ENCODE peak calls at places on chromosomes 12 and 14, in four cellular contexts. V, B, C and X are unnamed samples. For H3K9me2, the result is how much of the 10 kb centered on the place peaks cover.

GRCh38 chr12:64968989-64969819 is 144.8 kb downstream of the TBC1D30 start:
- DNase-seq in B (peak), C (peak), V (peak), X (peak)

GRCh38 chr12:47881041-47881440 is 23.8 kb downstream of the VDR start:
- DNase-seq in V (no peak), C (no peak), B (no peak), X (no peak)

GRCh38 chr12:100265732-100266131 is 1.1 kb downstream of the DEPDC4 start:
- DNase-seq in V (no peak), C (no peak), B (no peak), X (no peak)

GRCh38 chr14:37114039-37114438 is 58.4 kb downstream of the SLC25A21 start:
- DNase-seq in C (peak), V (no peak), B (no peak), X (peak)

GRCh38 chr14:86091811-86092210 is 561.9 kb downstream of the FLRT2 start:
- DNase-seq in B (no peak), V (peak), C (no peak), X (peak)

GRCh38 chr14:96224480-96225096 is 19.9 kb downstream of the BDKRB2 start:
- DNase-seq in C (no peak), V (no peak), B (no peak), X (no peak)

GRCh38 chr12:88932457-88932856 is 352.2 kb upstream of the KITLG start:
- DNase-seq in C (no peak), B (no peak), V (no peak), X (no peak)

GRCh38 chr12:67811437-67812361 is 163.2 kb downstream of the DYRK2 start:
- DNase-seq in C (peak), V (no peak), B (no peak), X (peak)

GRCh38 chr12:906077-906585 is 43.4 kb downstream of the RAD52 start:
- DNase-seq in C (no peak), B (no peak), V (no peak), X (no peak)

GRCh38 chr12:45674583-45674982 is 54.9 kb upstream of the ARID2 start:
- DNase-seq in C (peak), V (no peak), B (no peak), X (peak)

GRCh38 chr12:111775205-111776193 is 8.8 kb downstream of the ALDH2 start:
- DNase-seq in V (no peak), C (no peak), B (no peak), X (peak)

GRCh38 chr12:100473716-100474150 is at the start of gene NR1H4:
- DNase-seq in V (no peak), B (no peak), C (peak), X (no peak)

GRCh38 chr12:112122823-112123690 is 2.3 kb upstream of the TRAFD1 start:
- DNase-seq in B (no peak), V (no peak), C (peak), X (no peak)

GRCh38 chr14:51884086-51884927 is 23.9 kb downstream of the GNG2 start:
- DNase-seq in C (no peak), V (no peak), B (no peak), X (no peak)

GRCh38 chr12:127943481-127944210 is 323.3 kb upstream of the TMEM132C start:
- DNase-seq in V (no peak), C (no peak), B (no peak), X (peak)

GRCh38 chr14:19911114-19911513 is 9.3 kb upstream of the OR4K5 start:
- DNase-seq in V (no peak), B (no peak), C (no peak), X (no peak)

GRCh38 chr14:91173221-91173670 is 59.4 kb downstream of the DGLUCY start:
- DNase-seq in B (peak), V (peak), C (peak), X (peak)

GRCh38 chr12:112664569-112664968 is 127.0 kb upstream of the RPH3A start:
- DNase-seq in B (no peak), C (peak), V (peak), X (peak)

GRCh38 chr12:12719496-12719895 is 2.3 kb downstream of the CDKN1B start:
- DNase-seq in V (no peak), C (peak), B (no peak), X (peak)

GRCh38 chr14:34536951-34537676 is 2.4 kb downstream of the EAPP start:
- DNase-seq in V (no peak), B (no peak), C (peak), X (no peak)

GRCh38 chr12:131209082-131210070 is 255.7 kb downstream of the ADGRD1 start:
- DNase-seq in V (no peak), C (no peak), B (no peak), X (no peak)

GRCh38 chr12:32120419-32120818 is 13.8 kb downstream of the BICD1 start:
- DNase-seq in V (peak), C (no peak), B (no peak), X (no peak)

GRCh38 chr14:20632448-20632830 is 9.1 kb downstream of the OR6S1 start:
- DNase-seq in B (no peak), V (peak), C (peak), X (peak)

GRCh38 chr14:72237722-72238666 is 305.8 kb downstream of the RGS6 start:
- DNase-seq in C (no peak), V (no peak), B (no peak), X (no peak)

GRCh38 chr12:124184456-124184855 is 110.4 kb upstream of the RFLNA start:
- DNase-seq in V (no peak), C (no peak), B (no peak), X (no peak)

GRCh38 chr14:97777622-97778021 is 980.4 kb downstream of the VRK1 start:
- DNase-seq in B (no peak), C (no peak), V (no peak), X (no peak)

GRCh38 chr14:80215756-80216581 is 4.7 kb upstream of the DIO2 start:
- DNase-seq in V (peak), C (peak), B (no peak), X (peak)

GRCh38 chr14:100105357-100106169 is 40.3 kb downstream of the EVL start:
- DNase-seq in B (no peak), C (no peak), V (no peak), X (no peak)

GRCh38 chr12:90410962-90411361 is 544.0 kb downstream of the CCER1 start:
- DNase-seq in V (no peak), C (no peak), B (no peak), X (no peak)

GRCh38 chr14:32047791-32048190 is 29.3 kb upstream of the ARHGAP5 start:
- DNase-seq in C (peak), V (no peak), B (no peak), X (peak)

GRCh38 chr14:104148433-104149277 is 10.3 kb downstream of the KIF26A start:
- DNase-seq in C (no peak), V (peak), B (no peak), X (no peak)

GRCh38 chr12:115010324-115010995 is 326.5 kb upstream of the TBX3 start:
- DNase-seq in V (no peak), C (peak), B (no peak), X (peak)

DNA sequence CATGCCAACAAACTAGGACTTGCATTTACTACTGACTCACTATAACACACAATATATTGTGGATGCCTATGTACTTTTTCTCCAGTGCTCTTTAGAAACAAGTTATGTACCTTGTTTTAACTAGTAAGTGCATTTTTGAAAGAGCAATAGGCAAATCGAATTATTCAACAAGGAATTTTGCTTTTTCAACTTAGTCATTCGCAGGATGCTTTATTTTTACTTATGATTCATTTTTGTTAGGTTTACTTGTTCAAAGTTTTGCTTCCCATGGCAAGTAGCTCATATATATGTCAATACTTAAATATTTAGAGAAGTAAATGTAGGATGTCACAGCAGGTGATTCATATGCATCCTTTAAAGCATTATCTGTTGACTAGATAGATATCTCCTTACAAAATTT is 149.8 kb downstream of the PELI2 start:
- DNase-seq in B (no peak), C (peak), V (no peak), X (peak)
- H3K4me3 ChIP-seq in B (no peak), C (no peak), V (no peak), X (no peak)

DNA sequence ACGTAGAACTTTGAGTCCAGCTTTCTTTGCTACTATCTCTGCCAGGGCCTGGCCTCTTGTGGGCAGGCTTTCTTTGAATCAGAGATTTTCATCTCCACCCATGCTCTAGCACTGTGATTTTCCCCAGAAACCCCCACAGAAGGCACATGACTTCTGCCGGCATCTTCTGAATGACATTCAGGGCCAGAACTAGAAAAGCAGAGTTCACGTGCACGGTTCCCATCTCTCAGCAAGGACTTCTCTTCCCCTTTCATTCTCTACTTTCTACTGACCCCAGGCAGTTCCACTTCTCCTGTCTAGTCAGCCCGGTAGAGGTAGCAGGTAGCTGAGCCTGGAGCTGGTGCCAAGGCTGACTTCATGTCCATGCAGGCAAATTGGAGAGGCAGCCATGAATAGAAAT is 26.9 kb downstream of the BATF start:
- DNase-seq in V (no peak), C (no peak), B (no peak), X (no peak)
- H3K9me2 ChIP-seq in V (under half), C (under half), B (under half), X (under half)

DNA sequence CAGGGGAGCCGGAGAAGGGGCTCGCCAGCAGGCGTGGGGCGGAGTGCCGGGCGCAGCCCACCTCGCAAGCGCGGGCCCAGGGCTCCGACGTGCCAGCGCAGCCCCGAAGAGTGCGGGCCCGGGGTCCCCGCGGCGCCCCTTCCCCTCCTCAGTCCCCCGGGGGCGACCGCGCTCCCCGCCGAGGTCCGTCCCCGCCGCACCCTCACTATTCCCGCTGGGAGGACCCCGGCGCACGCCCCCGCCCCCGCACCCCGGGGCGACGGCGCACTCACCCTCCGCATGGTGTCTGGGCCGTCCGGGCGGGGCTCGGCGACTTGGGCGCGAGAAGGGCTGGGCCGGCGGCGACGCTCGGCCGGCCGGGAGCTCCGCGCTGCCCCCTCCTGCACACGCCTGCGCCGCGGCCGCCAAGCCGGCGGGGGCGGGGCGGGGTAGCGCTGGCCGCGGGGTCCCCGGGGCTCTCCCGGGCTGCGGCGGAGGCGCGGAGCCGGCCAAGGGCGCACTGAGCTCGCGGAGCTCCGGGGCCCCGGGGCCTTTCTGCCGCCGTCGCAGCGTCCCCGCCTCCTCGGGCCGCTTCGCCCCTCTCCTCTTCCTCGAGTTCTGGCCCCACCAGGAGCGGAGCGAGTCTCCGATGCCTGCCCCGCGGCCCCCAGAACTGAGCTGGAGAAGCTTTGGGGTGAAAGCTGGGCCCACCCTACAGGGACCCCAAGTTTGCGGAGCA is 130.0 kb downstream of the NDUFA12 start:
- DNase-seq in V (peak), B (no peak), C (peak), X (no peak)
- H3K4me2 ChIP-seq in V (peak), B (peak), C (peak), X (peak)

GRCh38 chr12:94616217-94616729 is 34.1 kb downstream of the TMCC3 start:
- DNase-seq in V (peak), B (no peak), C (peak), X (peak)
- H3K4me3 ChIP-seq in V (no peak), B (peak), C (no peak), X (peak)